ENCODE peak calls at places on chromosomes 13 and 19, in ten cellular contexts. A is OCI-LY7, Z is IMR-90, V is fibroblast of mammary gland, U is HCT116, O is GM13976, R is left lung, I is AG04449, S is fibroblast of pulmonary artery, B is Peyer's patch. Y is an unnamed sample.
A peak's percentile ranks its signal among the peaks of the same experiment; 100 is the strongest.

GRCh38 chr13:48579167-48579918 is 46.5 kb upstream of the RCBTB2 start:
- DNase-seq in R (no peak), U (no peak), V (no peak), A (peak; percentile 88), B (no peak), Z (no peak), O (peak; percentile 49), S (no peak), I (no peak), Y (peak; percentile 57)

GRCh38 chr19:35266904-35267817 is 1.6 kb upstream of the USF2 start:
- DNase-seq in Z (peak; percentile 10), S (no peak), R (peak; percentile 49), B (peak; percentile 72), I (no peak), U (no peak), A (peak; percentile 58), O (no peak), V (peak; percentile 7), Y (no peak)

GRCh38 chr19:49224856-49225255 is 67.3 kb downstream of the TRPM4 start:
- DNase-seq in V (peak; percentile 53), R (peak; percentile 39), U (peak; percentile 61), O (no peak), S (peak; percentile 67), Z (peak; percentile 57), A (peak; percentile 72), B (peak; percentile 80), I (no peak), Y (no peak)

GRCh38 chr13:39910041-39910440 is 254.6 kb downstream of the COG6 start:
- DNase-seq in R (no peak), I (no peak), V (no peak), B (no peak), U (no peak), Z (no peak), A (peak; percentile 54), S (no peak), O (no peak), Y (no peak)

GRCh38 chr13:51251480-51251879 is 29.3 kb downstream of the FAM124A start:
- DNase-seq in B (no peak), A (no peak), U (no peak), I (no peak), O (no peak), S (no peak), Z (no peak), R (no peak), V (no peak), Y (no peak)

GRCh38 chr19:53101518-53101917 is 1.7 kb downstream of the ZNF160 start:
- DNase-seq in U (no peak), B (no peak), I (no peak), S (no peak), Z (peak; percentile 12), A (peak; percentile 33), V (peak; percentile 14), R (no peak), O (no peak), Y (no peak)

GRCh38 chr13:40132249-40132648 is 476.8 kb downstream of the COG6 start:
- DNase-seq in I (no peak), A (no peak), R (no peak), Z (no peak), U (no peak), O (no peak), S (no peak), V (no peak), B (no peak), Y (no peak)

GRCh38 chr13:106041445-106041844 is 494.0 kb downstream of the EFNB2 start:
- DNase-seq in B (no peak), Z (no peak), O (no peak), A (no peak), V (no peak), U (no peak), R (no peak), S (no peak), I (no peak), Y (no peak)

GRCh38 chr19:1377965-1378785 is 5.5 kb upstream of the NDUFS7 start:
- DNase-seq in V (no peak), Z (no peak), U (no peak), A (no peak), S (no peak), O (no peak), B (no peak), R (no peak), I (no peak), Y (no peak)
- TF ChIP-seq CTCF in V (no peak), Z (no peak), U (no peak), A (peak; percentile 15), S (no peak), O (no peak), B (no peak), R (no peak), I (no peak), Y (no peak)

GRCh38 chr19:29875931-29876330 is 64.1 kb downstream of the CCNE1 start:
- DNase-seq in S (no peak), Z (no peak), V (no peak), O (no peak), U (no peak), R (no peak), I (no peak), B (no peak), A (no peak), Y (no peak)

GRCh38 chr19:29872224-29872731 is 60.5 kb downstream of the CCNE1 start:
- DNase-seq in Z (no peak), S (peak; percentile 28), B (no peak), A (no peak), V (no peak), U (no peak), I (no peak), R (no peak), O (no peak), Y (no peak)

GRCh38 chr19:29873801-29874575 is 62.2 kb downstream of the CCNE1 start:
- DNase-seq in I (no peak), B (no peak), V (no peak), Z (no peak), A (no peak), U (no peak), O (no peak), S (no peak), R (no peak), Y (no peak)

GRCh38 chr19:29871143-29871542 is 59.4 kb downstream of the CCNE1 start:
- DNase-seq in I (no peak), R (no peak), V (no peak), S (no peak), Z (no peak), A (no peak), U (no peak), O (no peak), B (no peak), Y (no peak)

DNA sequence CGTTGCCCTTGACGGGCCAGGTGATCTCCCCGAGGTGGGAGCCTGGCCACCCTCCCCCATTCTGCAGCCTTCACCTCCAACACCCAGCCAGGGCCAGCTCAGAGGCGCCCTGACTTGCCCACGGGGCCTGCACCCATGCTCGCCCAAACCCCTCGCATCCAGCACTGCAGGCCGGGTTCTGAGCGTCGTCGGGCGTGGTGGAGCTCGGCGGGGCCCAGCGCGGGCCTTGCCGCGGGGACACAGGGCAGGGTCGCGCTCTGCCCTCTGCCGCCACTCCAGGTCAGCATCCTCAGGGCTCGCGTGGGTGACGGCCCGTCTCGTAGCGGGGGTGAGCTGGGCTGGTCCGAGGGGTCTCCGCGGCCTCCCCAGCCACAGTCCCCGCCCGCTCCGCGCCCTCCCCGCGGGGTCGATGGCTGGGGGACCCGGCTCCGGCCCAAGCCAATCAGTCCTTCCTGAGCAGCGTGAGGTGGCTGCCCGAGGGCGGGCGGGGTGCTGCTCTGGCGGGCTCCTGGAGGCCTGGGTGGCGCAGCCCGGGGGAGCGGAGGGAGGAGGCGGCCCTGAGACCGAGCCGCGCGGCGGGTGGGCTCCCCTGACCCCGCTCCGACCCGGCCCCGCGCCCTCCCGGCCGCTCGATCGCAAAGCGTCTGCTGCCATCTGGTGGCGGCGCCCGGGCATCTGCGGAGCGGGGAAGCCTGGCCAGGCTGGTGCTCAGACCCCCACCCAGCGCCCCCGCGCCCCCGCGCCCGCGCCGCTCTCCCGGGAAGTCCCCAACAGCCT is 61.4 kb downstream of the CCNE1 start:
- DNase-seq in V (no peak), R (peak; percentile 47), I (no peak), U (no peak), Z (no peak), A (peak; percentile 57), B (peak; percentile 68), S (peak; percentile 13), O (peak; percentile 88), Y (peak; percentile 85)
- TF ChIP-seq CTCF in V (peak; percentile 30), R (peak; percentile 87), I (peak; percentile 85), U (peak; percentile 73), Z (peak; percentile 65), A (peak; percentile 86), B (peak; percentile 69), S (peak; percentile 31), O (peak; percentile 91), Y (peak; percentile 80)

GRCh38 chr19:32674959-32675719 is at the start of gene ANKRD27:
- DNase-seq in S (peak; percentile 98), Z (peak; percentile 96), V (peak; percentile 96), R (peak; percentile 97), B (peak; percentile 99), U (peak; percentile 95), I (peak; percentile 71), O (peak; percentile 99), A (peak; percentile 99), Y (peak; percentile 99)

GRCh38 chr19:32676895-32677359 is 1.3 kb downstream of the RGS9BP start:
- DNase-seq in A (no peak), U (no peak), R (no peak), Z (no peak), S (no peak), I (no peak), B (no peak), V (no peak), O (no peak), Y (no peak)

GRCh38 chr19:32675720-32676185 is at the start of gene RGS9BP:
- DNase-seq in V (peak; percentile 72), O (peak; percentile 56), Z (peak; percentile 59), R (peak; percentile 87), A (no peak), I (no peak), U (no peak), S (peak; percentile 73), B (peak; percentile 82), Y (peak; percentile 46)

GRCh38 chr19:32676186-32676894 is 692 bp downstream of the RGS9BP start:
- DNase-seq in V (no peak), A (no peak), O (peak; percentile 40), B (peak; percentile 67), Z (no peak), R (no peak), I (no peak), U (no peak), S (no peak), Y (no peak)

GRCh38 chr19:32677657-32678056 is 2.0 kb downstream of the RGS9BP start:
- DNase-seq in V (no peak), U (no peak), S (no peak), B (no peak), A (no peak), O (no peak), I (no peak), Z (no peak), R (no peak), Y (no peak)
- TF ChIP-seq CTCF in V (no peak), U (no peak), S (no peak), B (no peak), A (peak; percentile 24), O (no peak), I (no peak), Z (no peak), R (no peak), Y (no peak)

GRCh38 chr13:91383836-91384235 is 14.6 kb upstream of the GPC5 start:
- DNase-seq in O (no peak), A (no peak), U (no peak), Z (no peak), B (no peak), V (no peak), I (no peak), S (no peak), R (no peak), Y (no peak)

GRCh38 chr13:91384891-91385290 is 13.5 kb upstream of the GPC5 start:
- DNase-seq in A (no peak), V (no peak), R (no peak), O (no peak), Z (no peak), I (no peak), S (no peak), B (no peak), U (no peak), Y (no peak)

GRCh38 chr13:91381371-91381770 is 17.1 kb upstream of the GPC5 start:
- DNase-seq in S (peak; percentile 41), V (peak; percentile 27), B (no peak), O (no peak), Z (peak; percentile 28), A (peak; percentile 65), U (no peak), R (no peak), I (no peak), Y (no peak)
- TF ChIP-seq CTCF in S (peak; percentile 32), V (peak; percentile 29), B (peak; percentile 14), O (peak; percentile 18), Z (peak; percentile 32), A (no peak), U (peak; percentile 37), R (peak; percentile 30), I (no peak), Y (peak; percentile 40)